ENCODE peak calls at places on chromosomes 1 and 21, in five cellular contexts. S is HL-60, X is AG09319, U is brain microvascular endothelial cell, F is GM12865. C is an unnamed sample.

GRCh38 chr1:22143065-22143514 is at the start of gene WNT4:
- DNase-seq in F (peak; percentile 30), S (no peak), X (no peak), U (no peak), C (peak; percentile 11)

GRCh38 chr1:69077633-69078032 is 490.1 kb upstream of the LRRC7 start:
- DNase-seq in U (no peak), F (no peak), X (no peak), S (no peak), C (no peak)

GRCh38 chr1:94935476-94935875 is 8.6 kb upstream of the CNN3 start:
- DNase-seq in F (no peak), U (no peak), X (no peak), S (no peak), C (no peak)

GRCh38 chr1:152182942-152183341 is 23.9 kb upstream of the RPTN start:
- DNase-seq in U (peak; percentile 96), S (no peak), F (no peak), X (peak; percentile 44), C (peak; percentile 83)

GRCh38 chr1:184387069-184387870 is 441 bp downstream of the C1orf21 start:
- DNase-seq in U (peak; percentile 5), F (peak; percentile 29), S (no peak), X (no peak), C (peak; percentile 36)

GRCh38 chr1:236089046-236089773 is 24.3 kb upstream of the NID1 start:
- DNase-seq in F (peak; percentile 62), U (peak; percentile 62), S (no peak), X (no peak), C (peak; percentile 75)

GRCh38 chr1:233500111-233500510 is 113.8 kb upstream of the KCNK1 start:
- DNase-seq in X (no peak), F (no peak), S (no peak), U (no peak), C (no peak)

GRCh38 chr21:45381036-45381787 is 23.8 kb upstream of the COL18A1 start:
- DNase-seq in F (no peak), S (no peak), X (no peak), U (no peak), C (no peak)

GRCh38 chr1:174022976-174023277 is 770 bp upstream of the RC3H1 start:
- DNase-seq in U (no peak), X (no peak), S (no peak), F (no peak), C (no peak)

GRCh38 chr1:48784301-48784700 is 7.6 kb upstream of the BEND5 start:
- DNase-seq in S (no peak), F (no peak), U (no peak), X (no peak), C (no peak)

GRCh38 chr1:53327183-53327941 is 508 bp downstream of the LRP8 start:
- DNase-seq in U (peak; percentile 15), S (peak; percentile 48), F (peak; percentile 57), X (no peak), C (no peak)

GRCh38 chr1:206951318-206952105 is 5.2 kb upstream of the PIGR start:
- DNase-seq in F (no peak), S (no peak), X (no peak), U (no peak), C (no peak)

GRCh38 chr1:67350783-67351182 is 43.1 kb downstream of the IL12RB2 start:
- DNase-seq in X (no peak), F (peak; percentile 73), S (no peak), U (no peak), C (no peak)

GRCh38 chr1:66613187-66613586 is 79.2 kb downstream of the SGIP1 start:
- DNase-seq in F (no peak), S (no peak), U (peak; percentile 39), X (no peak), C (peak; percentile 54)

GRCh38 chr1:246782120-246782900 is 58.1 kb downstream of the SCCPDH start:
- DNase-seq in S (peak; percentile 92), X (no peak), U (peak; percentile 82), F (no peak), C (peak; percentile 86)

GRCh38 chr1:3681231-3681897 is 29.0 kb downstream of the TP73 start:
- DNase-seq in F (no peak), U (no peak), X (no peak), S (no peak), C (no peak)

GRCh38 chr1:966603-967295 is 467 bp downstream of the PLEKHN1 start:
- DNase-seq in X (no peak), S (peak; percentile 50), F (peak; percentile 76), U (peak; percentile 49), C (peak; percentile 42)

GRCh38 chr1:3069491-3070303 is 694 bp downstream of the PRDM16 start:
- DNase-seq in S (no peak), U (peak; percentile 50), F (no peak), X (peak; percentile 27), C (peak; percentile 47)

GRCh38 chr1:234725177-234726132 is 115.5 kb upstream of the IRF2BP2 start:
- DNase-seq in S (peak; percentile 45), F (peak; percentile 46), U (no peak), X (no peak), C (peak; percentile 43)

GRCh38 chr1:234726359-234726836 is 116.4 kb upstream of the IRF2BP2 start:
- DNase-seq in F (no peak), X (no peak), U (peak; percentile 72), S (no peak), C (no peak)

GRCh38 chr1:234729566-234729965 is 119.6 kb upstream of the IRF2BP2 start:
- DNase-seq in X (no peak), F (no peak), S (no peak), U (peak; percentile 58), C (peak; percentile 29)

GRCh38 chr1:234728740-234729139 is 118.8 kb upstream of the IRF2BP2 start:
- DNase-seq in F (no peak), X (no peak), U (no peak), S (no peak), C (no peak)

DNA sequence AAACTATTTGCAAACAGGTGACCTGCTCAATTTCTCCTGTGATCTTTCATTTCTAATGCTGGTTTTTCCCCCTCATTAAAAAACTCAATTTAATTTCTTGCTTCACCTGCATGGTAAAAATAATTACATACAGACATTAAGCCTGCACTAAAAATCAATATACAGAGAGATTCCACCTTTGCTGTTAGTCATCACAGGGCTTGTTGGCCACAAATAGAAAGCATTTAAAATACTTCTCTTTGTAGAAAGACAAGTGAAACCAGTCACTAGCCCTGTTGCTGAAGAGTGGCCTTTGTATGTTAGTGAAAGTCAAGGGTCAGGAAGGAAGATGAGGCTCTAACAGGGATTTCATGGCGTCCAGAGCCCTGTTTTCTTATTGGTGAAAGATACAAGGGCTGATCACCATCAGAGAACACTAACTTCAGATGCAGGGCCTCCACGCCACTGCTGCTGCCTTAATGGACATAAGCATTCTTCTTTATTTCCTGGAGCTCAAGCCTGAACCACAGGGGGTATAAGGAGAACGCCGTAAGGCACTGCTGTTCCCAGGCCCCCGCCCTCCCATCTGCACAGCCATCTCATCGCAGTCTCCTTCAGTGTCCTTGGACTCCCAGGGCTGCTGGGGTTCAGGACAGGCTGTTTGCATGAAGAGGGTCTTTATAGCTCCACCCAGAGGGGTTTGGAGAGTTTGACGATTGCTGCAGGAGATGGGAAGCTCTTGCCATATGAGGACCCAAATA is 117.2 kb upstream of the IRF2BP2 start:
- DNase-seq in X (no peak), S (no peak), U (peak; percentile 35), F (peak; percentile 71), C (no peak)
- TF ChIP-seq CTCF in X (no peak), S (no peak), U (no peak), F (no peak), C (no peak)

GRCh38 chr1:181998858-181999257 is 62.7 kb downstream of the ZNF648 start:
- DNase-seq in S (no peak), U (no peak), X (no peak), F (no peak), C (no peak)

GRCh38 chr1:182002570-182002969 is 58.9 kb downstream of the ZNF648 start:
- DNase-seq in F (no peak), X (no peak), U (no peak), S (no peak), C (no peak)

GRCh38 chr1:182004601-182005000 is 56.9 kb downstream of the ZNF648 start:
- DNase-seq in F (no peak), X (no peak), S (no peak), U (no peak), C (no peak)

GRCh38 chr1:182003025-182003725 is 58.3 kb downstream of the ZNF648 start:
- DNase-seq in X (no peak), U (no peak), F (no peak), S (no peak), C (no peak)

DNA sequence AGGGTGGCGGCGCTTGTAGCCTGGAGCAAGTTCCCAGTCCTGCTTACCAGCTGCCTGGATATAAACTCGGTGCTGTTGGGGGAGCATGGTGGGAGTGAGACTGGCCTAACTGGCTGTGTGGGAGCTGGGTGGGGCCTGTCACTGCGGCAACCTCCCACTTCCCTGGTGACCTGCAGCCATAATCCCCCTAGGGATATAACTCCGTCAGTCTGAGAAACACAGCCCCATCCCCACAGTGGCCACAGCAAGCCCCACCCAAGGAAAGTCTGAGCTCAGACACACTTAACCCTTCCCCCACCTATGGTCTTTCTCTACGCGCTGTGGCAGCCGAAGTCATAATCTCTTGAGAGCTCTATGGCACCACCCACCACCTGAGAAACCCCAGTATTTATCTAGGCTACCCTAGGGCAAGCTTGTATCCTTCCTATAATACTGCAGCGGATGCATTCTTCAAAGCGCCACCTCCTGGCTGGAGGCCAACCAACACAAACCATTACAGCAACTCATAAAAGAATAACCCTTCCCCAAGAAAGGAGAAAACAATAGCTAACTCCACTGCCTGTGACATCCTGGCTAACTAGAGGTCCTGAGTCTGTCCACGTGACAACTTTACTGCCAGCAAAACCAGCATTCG is 57.4 kb downstream of the ZNF648 start:
- DNase-seq in X (no peak), F (no peak), U (no peak), S (no peak), C (no peak)
- TF ChIP-seq CTCF in X (no peak), F (no peak), U (no peak), S (no peak), C (no peak)

DNA sequence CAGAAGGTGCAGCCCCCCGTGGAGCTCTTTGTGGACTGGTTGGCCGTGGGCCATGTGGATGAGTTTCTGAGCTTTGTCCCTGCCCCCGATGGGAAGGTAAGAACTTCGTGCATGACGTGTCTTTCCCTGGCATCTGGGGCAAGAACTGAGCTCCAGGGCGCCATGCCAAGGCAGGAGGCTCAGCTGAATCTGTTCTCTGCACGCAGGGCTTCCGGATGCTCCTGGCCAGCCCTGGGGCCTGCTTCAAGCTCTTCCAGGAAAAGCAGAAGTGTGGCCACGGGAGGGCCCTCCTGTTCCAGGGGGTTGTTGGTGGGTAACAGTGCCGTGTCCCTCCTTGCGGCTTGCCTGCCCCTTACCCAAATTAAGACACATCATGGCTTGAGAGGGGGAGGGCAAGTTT is 27.7 kb downstream of the PADI3 start:
- DNase-seq in F (no peak), X (peak; percentile 50), S (peak; percentile 92), U (no peak), C (peak; percentile 66)
- TF ChIP-seq CTCF in F (no peak), X (no peak), S (no peak), U (no peak), C (no peak)

GRCh38 chr1:85746777-85747176 is 38.5 kb upstream of the ZNHIT6 start:
- DNase-seq in F (no peak), S (no peak), U (no peak), X (no peak), C (no peak)
- TF ChIP-seq CTCF in F (peak; percentile 4), S (no peak), U (no peak), X (no peak), C (no peak)

GRCh38 chr1:193156117-193156825 is 30.1 kb downstream of the B3GALT2 start:
- DNase-seq in F (no peak), U (no peak), X (no peak), S (no peak), C (no peak)
- TF ChIP-seq CTCF in F (no peak), U (no peak), X (no peak), S (no peak), C (no peak)

C was measured in fibroblast of pulmonary artery.